ENCODE peak calls at places on chromosomes 11 and 22, in eight cellular contexts. D is SK-N-SH; L is astrocyte; W is stomach; C is CD4-positive, alpha-beta T cell; Y is AG10803; Z is tibial nerve; N is lower lobe of right lung. T is an unnamed sample.

GRCh38 chr11:10931761-10932700 is 74.2 kb upstream of the ZBED5 start:
- DNase-seq in D (no peak), N (peak), Y (no peak), C (no peak), W (no peak), Z (no peak), L (no peak), T (peak)

GRCh38 chr22:12697441-12697840 is 2830.6 kb upstream of the OR11H1 start:
- DNase-seq in L (no peak), N (no peak), Z (no peak), D (no peak), C (no peak), W (no peak), Y (no peak), T (no peak)

GRCh38 chr11:6410695-6411430 is 8.0 kb downstream of the APBB1 start:
- DNase-seq in Y (no peak), N (no peak), C (no peak), Z (no peak), W (no peak), L (no peak), D (no peak), T (no peak)

GRCh38 chr11:75467311-75467710 is 34.3 kb upstream of the KLHL35 start:
- DNase-seq in L (no peak), Z (no peak), W (no peak), C (no peak), Y (no peak), D (no peak), N (peak), T (no peak)

GRCh38 chr11:61168858-61169257 is 7.6 kb upstream of the VPS37C start:
- DNase-seq in Y (no peak), D (no peak), N (no peak), L (no peak), Z (no peak), C (no peak), W (no peak), T (no peak)

GRCh38 chr11:110431212-110432073 is 1.7 kb downstream of the FDX1 start:
- DNase-seq in N (no peak), C (no peak), D (peak), W (no peak), Z (no peak), L (no peak), Y (no peak), T (no peak)

GRCh38 chr11:122082203-122082602 is 33.8 kb downstream of the BLID start:
- DNase-seq in Z (no peak), D (no peak), Y (peak), N (no peak), L (peak), W (no peak), C (no peak), T (no peak)

GRCh38 chr11:92667446-92668165 is 301.8 kb upstream of the MTNR1B start:
- DNase-seq in Z (no peak), W (no peak), L (no peak), D (no peak), N (no peak), Y (no peak), C (no peak), T (no peak)

GRCh38 chr11:3058753-3059664 is 1.8 kb upstream of the CARS1 start:
- DNase-seq in D (no peak), Y (peak), C (no peak), W (no peak), Z (no peak), N (peak), L (peak), T (no peak)

GRCh38 chr22:38462960-38463784 is 4.7 kb upstream of the KDELR3 start:
- DNase-seq in W (no peak), Y (no peak), Z (no peak), D (no peak), L (no peak), C (no peak), N (no peak), T (peak)

GRCh38 chr22:19075404-19075803 is 46.8 kb downstream of the DGCR2 start:
- DNase-seq in L (no peak), Z (no peak), W (no peak), N (no peak), Y (no peak), D (no peak), C (no peak), T (no peak)

GRCh38 chr11:34890812-34891211 is 25.4 kb downstream of the APIP start:
- DNase-seq in W (no peak), L (peak), D (peak), C (no peak), N (no peak), Z (no peak), Y (peak), T (no peak)

GRCh38 chr11:44271286-44271685 is 38.7 kb downstream of the ALX4 start:
- DNase-seq in L (no peak), Z (no peak), Y (no peak), D (no peak), W (no peak), C (no peak), N (no peak), T (no peak)

GRCh38 chr11:83087035-83087434 is 15.3 kb upstream of the RAB30 start:
- DNase-seq in D (no peak), Y (no peak), Z (no peak), C (no peak), L (no peak), N (no peak), W (no peak), T (no peak)
- TF ChIP-seq CTCF in D (peak), Y (no peak), Z (peak), C (peak), L (no peak), N (no peak), W (no peak), T (no peak)

DNA sequence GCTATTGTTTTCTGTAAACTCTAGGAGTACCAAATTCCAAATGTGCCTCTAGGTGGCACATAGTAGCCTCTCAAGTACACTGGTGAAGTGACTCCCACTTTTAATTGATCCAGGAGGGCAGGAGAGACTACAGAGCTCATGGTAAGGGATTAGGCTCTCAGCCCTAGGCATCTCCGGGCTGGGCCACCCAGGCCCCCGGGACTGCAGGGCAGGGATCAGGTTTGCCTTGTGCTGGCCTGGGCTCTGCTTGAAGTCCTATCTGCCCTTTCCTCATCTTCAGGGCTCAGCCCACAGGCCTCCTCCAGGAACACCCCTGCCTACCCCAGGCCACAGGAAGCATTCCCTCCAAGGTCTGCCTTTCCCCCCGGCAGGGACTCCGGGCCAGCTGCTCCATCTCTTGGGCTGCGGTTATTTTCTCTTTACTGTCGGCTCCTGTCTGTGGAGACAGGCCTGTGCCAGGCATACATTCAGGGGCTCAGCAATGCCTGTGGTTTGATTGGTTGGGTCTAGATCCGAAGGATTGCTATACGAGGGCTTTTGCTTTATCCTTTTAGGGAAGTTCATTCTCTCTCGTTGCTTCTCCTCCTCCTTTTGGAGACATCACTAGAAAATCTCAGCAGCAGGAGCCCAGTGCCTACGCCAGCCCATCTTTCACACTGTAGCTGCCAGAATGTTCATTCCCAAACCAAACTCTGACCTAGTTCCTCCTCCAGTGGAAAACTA is 32.8 kb downstream of the PARVA start:
- DNase-seq in C (no peak), N (no peak), Y (peak), D (peak), L (peak), W (no peak), Z (no peak), T (no peak)
- TF ChIP-seq CTCF in C (no peak), N (no peak), Y (peak), D (peak), L (no peak), W (no peak), Z (no peak), T (no peak)

DNA sequence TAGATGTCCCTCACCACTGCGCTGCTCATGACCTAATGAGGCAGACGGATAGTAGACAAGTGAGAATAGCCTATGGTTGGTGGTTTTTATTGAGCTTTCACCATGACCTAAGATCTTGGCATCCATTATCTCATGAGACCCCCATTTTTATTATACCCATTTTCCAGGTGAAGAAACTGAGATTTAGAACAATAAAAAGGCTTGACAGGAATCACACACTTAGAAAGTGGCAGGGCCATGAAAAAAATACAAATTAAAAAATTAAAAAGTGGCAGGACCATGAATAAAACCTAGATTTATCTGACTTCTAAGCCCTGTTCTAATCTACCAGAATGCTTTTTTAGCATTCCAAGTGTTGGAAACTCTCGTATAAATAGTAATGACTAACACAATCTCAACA is 1.1 kb downstream of the LRRC55 start:
- DNase-seq in Z (no peak), Y (no peak), W (no peak), L (no peak), N (no peak), D (no peak), C (no peak), T (no peak)
- TF ChIP-seq CTCF in Z (no peak), Y (no peak), W (no peak), L (no peak), N (no peak), D (no peak), C (no peak), T (no peak)

GRCh38 chr11:30815619-30816018 is 229.5 kb upstream of the MPPED2 start:
- DNase-seq in N (no peak), W (no peak), Z (no peak), L (no peak), Y (no peak), D (no peak), C (no peak), T (no peak)

GRCh38 chr11:30821438-30821965 is 235.3 kb upstream of the MPPED2 start:
- DNase-seq in Y (no peak), C (no peak), N (no peak), Z (no peak), D (no peak), L (no peak), W (no peak), T (no peak)

GRCh38 chr11:30816959-30817880 is 231.1 kb upstream of the MPPED2 start:
- DNase-seq in W (no peak), D (no peak), Y (no peak), N (no peak), C (no peak), L (no peak), Z (no peak), T (no peak)

GRCh38 chr11:30823119-30823518 is 237.0 kb upstream of the MPPED2 start:
- DNase-seq in W (no peak), L (no peak), N (no peak), Y (no peak), C (no peak), Z (no peak), D (no peak), T (no peak)

GRCh38 chr11:30818721-30819120 is 232.6 kb upstream of the MPPED2 start:
- DNase-seq in W (no peak), L (no peak), Z (no peak), N (no peak), Y (no peak), D (no peak), C (no peak), T (no peak)
- TF ChIP-seq CTCF in W (no peak), L (no peak), Z (no peak), N (no peak), Y (no peak), D (no peak), C (no peak), T (no peak)